ENCODE peak calls at places on chromosomes 13 and 19, in six cellular contexts. J is left lung, S is suprapubic skin, L is endothelial cell, D is WTC11, B is cardiac fibroblast. G is an unnamed sample.

GRCh38 chr13:51801631-51802099 is 2.3 kb downstream of the DHRS12 start:
- DNase-seq in J (no peak), S (no peak), L (no peak), D (no peak), B (no peak), G (no peak)

GRCh38 chr19:5667751-5668271 is 12.5 kb downstream of the MICOS13 start:
- DNase-seq in J (peak), S (no peak), L (no peak), D (peak), B (no peak), G (no peak)

GRCh38 chr13:110875243-110875642 is 39.6 kb downstream of the ANKRD10 start:
- DNase-seq in J (no peak), S (no peak), L (no peak), D (no peak), B (no peak), G (no peak)

GRCh38 chr19:32188921-32189320 is 156.5 kb upstream of the ZNF507 start:
- DNase-seq in J (no peak), S (no peak), L (no peak), D (no peak), B (no peak), G (no peak)

GRCh38 chr13:35014606-35015005 is 72.5 kb downstream of the NBEA start:
- DNase-seq in J (no peak), S (no peak), L (no peak), D (peak), B (no peak), G (no peak)

GRCh38 chr13:109871018-109871370 is 84.6 kb upstream of the IRS2 start:
- DNase-seq in J (no peak), S (no peak), L (no peak), D (no peak), B (no peak), G (no peak)

GRCh38 chr13:50676602-50677001 is 166.9 kb downstream of the DLEU7 start:
- DNase-seq in J (no peak), S (no peak), L (no peak), D (no peak), B (peak), G (no peak)

GRCh38 chr13:34678154-34678553 is 263.9 kb upstream of the NBEA start:
- DNase-seq in J (no peak), S (no peak), L (no peak), D (no peak), B (peak), G (no peak)

GRCh38 chr19:49469828-49470614 is 4.0 kb upstream of the FLT3LG start:
- DNase-seq in J (no peak), S (no peak), L (no peak), D (no peak), B (no peak), G (no peak)

GRCh38 chr13:109224033-109224432 is 562.4 kb downstream of the IRS2 start:
- DNase-seq in J (no peak), S (no peak), L (no peak), D (no peak), B (no peak), G (no peak)

GRCh38 chr13:111665691-111666095 is 345.3 kb downstream of the TEX29 start:
- DNase-seq in J (no peak), S (peak), L (no peak), D (no peak), B (no peak), G (no peak)

GRCh38 chr13:51777921-51778320 is 26.0 kb downstream of the DHRS12 start:
- DNase-seq in J (no peak), S (no peak), L (no peak), D (no peak), B (no peak), G (no peak)

GRCh38 chr13:45316210-45316799 is 24.7 kb downstream of the TPT1 start:
- DNase-seq in J (no peak), S (no peak), L (no peak), D (no peak), B (no peak), G (no peak)

GRCh38 chr19:10402441-10403038 is 802 bp downstream of the CDC37 start:
- DNase-seq in J (no peak), S (no peak), L (peak), D (no peak), B (peak), G (no peak)

GRCh38 chr13:110266431-110266809 is 40.5 kb downstream of the COL4A1 start:
- DNase-seq in J (no peak), S (no peak), L (no peak), D (no peak), B (no peak), G (no peak)

GRCh38 chr19:2841858-2842574 is 741 bp downstream of the ZNF555 start:
- DNase-seq in J (peak), S (no peak), L (peak), D (no peak), B (no peak), G (no peak)

GRCh38 chr13:77511552-77511951 is 24.0 kb upstream of the SCEL start:
- DNase-seq in J (no peak), S (no peak), L (no peak), D (no peak), B (no peak), G (no peak)

GRCh38 chr19:45646345-45646698 is 7.1 kb upstream of the EML2 start:
- DNase-seq in J (no peak), S (no peak), L (no peak), D (no peak), B (no peak), G (no peak)

GRCh38 chr13:27635256-27635655 is 13.6 kb downstream of the POLR1D start:
- DNase-seq in J (no peak), S (no peak), L (no peak), D (no peak), B (no peak), G (no peak)

GRCh38 chr13:93309886-93310520 is 83.4 kb downstream of the GPC6 start:
- DNase-seq in J (no peak), S (no peak), L (no peak), D (no peak), B (peak), G (no peak)

GRCh38 chr19:14333101-14333871 is 48.0 kb upstream of the ADGRE5 start:
- DNase-seq in J (peak), S (no peak), L (peak), D (peak), B (peak), G (no peak)

GRCh38 chr19:38879400-38879751 is 1.3 kb upstream of the RINL start:
- DNase-seq in J (peak), S (no peak), L (no peak), D (no peak), B (no peak), G (no peak)

GRCh38 chr13:106151056-106151699 is 384.3 kb downstream of the EFNB2 start:
- DNase-seq in J (no peak), S (no peak), L (no peak), D (no peak), B (peak), G (no peak)

GRCh38 chr19:48480476-48481190 is 11.5 kb downstream of the CYTH2 start:
- DNase-seq in J (peak), S (no peak), L (no peak), D (peak), B (peak), G (no peak)

GRCh38 chr13:47146991-47147783 is 250.3 kb upstream of the HTR2A start:
- DNase-seq in J (no peak), S (no peak), L (no peak), D (no peak), B (no peak), G (no peak)

GRCh38 chr19:46862974-46863632 is 2.3 kb downstream of the ARHGAP35 start:
- DNase-seq in J (no peak), S (peak), L (no peak), D (peak), B (no peak), G (no peak)

GRCh38 chr19:31220540-31220939 is 128.7 kb downstream of the TSHZ3 start:
- DNase-seq in J (no peak), S (no peak), L (peak), D (no peak), B (no peak), G (no peak)

GRCh38 chr19:41999878-42000208 is 5.8 kb upstream of the ATP1A3 start:
- DNase-seq in J (peak), S (no peak), L (no peak), D (no peak), B (no peak), G (no peak)

GRCh38 chr13:89584058-89584457 is 1763.4 kb upstream of the MIR17HG start:
- DNase-seq in J (no peak), S (no peak), L (no peak), D (no peak), B (peak), G (no peak)

GRCh38 chr13:106291006-106291405 is 244.5 kb downstream of the EFNB2 start:
- DNase-seq in J (no peak), S (no peak), L (no peak), D (no peak), B (peak), G (no peak)

GRCh38 chr19:39829702-39830275 is 4.2 kb downstream of the DYRK1B start:
- DNase-seq in J (no peak), S (no peak), L (no peak), D (no peak), B (no peak), G (no peak)

GRCh38 chr19:40489882-40490230 is 23.1 kb downstream of the SPTBN4 start:
- DNase-seq in J (peak), S (no peak), L (no peak), D (no peak), B (no peak), G (no peak)

GRCh38 chr19:18223860-18224524 is 2.2 kb downstream of the PDE4C start:
- DNase-seq in J (peak), S (no peak), L (peak), D (peak), B (peak), G (no peak)

GRCh38 chr13:108266316-108266936 is 3.1 kb upstream of the TNFSF13B start:
- DNase-seq in J (peak), S (no peak), L (no peak), D (no peak), B (no peak), G (no peak)

GRCh38 chr13:58823701-58824100 is 1192.2 kb downstream of the PCDH17 start:
- DNase-seq in J (peak), S (no peak), L (no peak), D (no peak), B (no peak), G (peak)

GRCh38 chr13:81927347-81927746 is 1586.4 kb upstream of the SPRY2 start:
- DNase-seq in J (no peak), S (no peak), L (no peak), D (no peak), B (no peak), G (no peak)

GRCh38 chr19:42150940-42151339 is 18.7 kb upstream of the POU2F2 start:
- DNase-seq in J (no peak), S (no peak), L (no peak), D (peak), B (no peak), G (no peak)

GRCh38 chr19:56837492-56837891 is 3.0 kb downstream of the PEG3 start:
- DNase-seq in J (peak), S (no peak), L (no peak), D (no peak), B (peak), G (no peak)

DNA sequence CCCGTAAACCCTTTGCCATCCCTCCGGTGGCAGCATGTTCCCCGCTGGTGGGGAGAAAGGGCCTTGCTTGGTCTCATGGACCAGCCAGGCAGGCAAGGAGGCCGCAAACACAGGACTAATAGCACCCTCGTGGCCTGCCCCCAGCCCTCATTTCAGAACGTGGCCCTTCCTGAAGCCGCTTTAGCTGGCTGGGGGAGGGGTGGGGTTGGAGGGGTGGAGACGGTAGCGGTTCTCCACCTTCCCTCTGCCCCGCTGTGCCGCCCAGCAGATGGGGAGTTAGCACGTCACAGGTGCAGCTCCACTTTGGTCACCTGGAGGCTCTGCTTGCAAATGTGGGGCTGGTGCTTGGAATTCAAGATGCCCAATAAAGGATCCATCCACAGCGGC is 59.3 kb upstream of the URI1 start:
- DNase-seq in J (no peak), S (peak), L (no peak), D (peak), B (no peak), G (peak)
- TF ChIP-seq CTCF in J (no peak), S (no peak), L (no peak), D (no peak), B (no peak), G (no peak)

GRCh38 chr19:54462713-54463530 is 656 bp downstream of the LENG9 start:
- DNase-seq in J (peak), S (peak), L (peak), D (peak), B (peak), G (no peak)
- TF ChIP-seq CTCF in J (no peak), S (no peak), L (no peak), D (no peak), B (peak), G (peak)

GRCh38 chr19:35055715-35056179 is 14.2 kb downstream of the HPN start:
- DNase-seq in J (no peak), S (no peak), L (no peak), D (peak), B (no peak), G (no peak)
- TF ChIP-seq CTCF in J (no peak), S (no peak), L (no peak), D (peak), B (no peak), G (peak)

DNA sequence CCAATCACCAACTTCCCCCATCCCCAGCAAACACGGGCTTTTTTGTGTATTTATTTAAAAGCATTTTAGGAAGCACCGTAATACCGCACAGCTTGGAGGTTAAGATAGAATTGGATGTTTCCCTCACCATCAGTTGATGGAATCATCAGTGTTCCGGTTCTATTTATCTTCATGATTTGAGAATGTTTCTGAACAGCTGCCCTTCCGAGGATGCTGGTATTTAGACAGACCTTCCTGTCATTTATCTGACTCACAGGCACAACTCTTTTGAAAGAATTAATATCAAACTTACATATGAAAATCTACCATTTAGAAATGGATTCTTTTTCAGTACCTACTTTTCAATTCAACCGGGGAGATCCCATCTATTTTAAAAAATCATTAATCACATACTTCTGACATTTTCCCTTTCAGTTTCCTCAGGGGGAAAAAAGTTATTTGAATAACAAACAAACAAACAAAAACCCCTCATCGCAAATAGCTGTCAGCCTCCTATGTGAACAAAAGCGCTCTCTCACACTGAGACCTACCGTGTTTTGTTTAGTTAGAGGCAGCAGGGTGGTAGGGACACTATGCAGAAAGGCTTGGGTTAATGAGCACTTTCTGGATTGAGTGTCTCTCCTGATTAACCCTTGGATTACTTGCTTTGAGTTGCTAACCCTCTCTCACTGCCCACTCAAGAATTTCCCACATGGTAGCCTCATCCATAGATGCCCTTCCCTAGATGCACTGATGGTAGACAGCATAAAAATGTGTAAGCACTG is 189.3 kb downstream of the TM9SF2 start:
- DNase-seq in J (no peak), S (no peak), L (no peak), D (no peak), B (no peak), G (no peak)
- TF ChIP-seq CTCF in J (no peak), S (no peak), L (no peak), D (no peak), B (no peak), G (no peak)